ENCODE peak calls at places on chromosome 1, in ten cellular contexts. I is amniotic stem cell; T is stomach; C is osteoblast; K is epithelial cell of esophagus; R is activated naive CD8-positive, alpha-beta T cell treated with anti-CD3 and anti-CD28 coated beads, Interleukin-2, amount 50 U/mL, for 24 hours; S is iris pigment epithelial cell; H is stimulated activated CD4-positive, alpha-beta T cell treated with anti-CD3 and anti-CD28 coated beads, Interleukin-12 subunit alpha, Interleukin-12 subunit beta, amount 100 ng/mL, for 24 hours; M is CD8-positive, alpha-beta memory T cell; Q is activated gamma-delta T cell. W is an unnamed sample.

GRCh38 chr1:232988572-232989040 is 38.2 kb downstream of the NTPCR start:
- DNase-seq in I (no peak), T (no peak), C (peak; percentile 80), K (peak; percentile 3), R (no peak), S (peak; percentile 86), H (no peak), M (no peak), Q (no peak), W (no peak)

GRCh38 chr1:1039145-1039910 is 19.4 kb downstream of the AGRN start:
- DNase-seq in I (no peak), T (no peak), C (no peak), K (no peak), R (peak; percentile 31), S (no peak), H (no peak), M (no peak), Q (no peak), W (no peak)

GRCh38 chr1:174966000-174966572 is 33.7 kb upstream of the CACYBP start:
- DNase-seq in I (no peak), T (no peak), C (no peak), K (peak; percentile 82), R (no peak), S (peak; percentile 72), H (no peak), M (no peak), Q (no peak), W (no peak)

GRCh38 chr1:26602378-26602959 is 72.9 kb downstream of the RPS6KA1 start:
- DNase-seq in I (peak; percentile 33), T (no peak), C (peak; percentile 77), K (peak; percentile 71), R (peak; percentile 18), S (peak; percentile 56), H (no peak), M (peak; percentile 56), Q (no peak), W (peak; percentile 68)

GRCh38 chr1:236016083-236016482 is 48.8 kb downstream of the NID1 start:
- DNase-seq in I (no peak), T (no peak), C (peak; percentile 34), K (no peak), R (no peak), S (peak; percentile 75), H (no peak), M (no peak), Q (no peak), W (no peak)

GRCh38 chr1:183315987-183316758 is 102.0 kb downstream of the NMNAT2 start:
- DNase-seq in I (no peak), T (no peak), C (peak; percentile 39), K (no peak), R (no peak), S (no peak), H (no peak), M (no peak), Q (no peak), W (no peak)

GRCh38 chr1:202750761-202751160 is 40.5 kb upstream of the SYT2 start:
- DNase-seq in I (no peak), T (no peak), C (no peak), K (no peak), R (no peak), S (no peak), H (no peak), M (no peak), Q (no peak), W (no peak)

GRCh38 chr1:158607296-158607695 is 2.2 kb downstream of the OR10Z1 start:
- DNase-seq in I (no peak), T (no peak), C (no peak), K (no peak), R (no peak), S (no peak), H (no peak), M (no peak), Q (no peak), W (no peak)

GRCh38 chr1:205689479-205689878 is 9.2 kb upstream of the SLC45A3 start:
- DNase-seq in I (no peak), T (no peak), C (no peak), K (no peak), R (no peak), S (no peak), H (no peak), M (no peak), Q (no peak), W (no peak)

W was measured in stimulated activated naive CD4-positive, alpha-beta T cell.